ENCODE peak calls at places on chromosomes 2 and 18, in nine cellular contexts. I is CD4-positive, CD25-positive, alpha-beta regulatory T cell; D is neuronal stem cell; J is lower lobe of right lung; B is spleen; Q is BE2C; C is body of pancreas; K is cardiac fibroblast; R is neural progenitor cell. T is an unnamed sample.

GRCh38 chr2:7788736-7789135 is 871.5 kb downstream of the RNF144A start:
- DNase-seq in R (no peak), B (no peak), C (no peak), D (no peak), Q (no peak), K (no peak), J (no peak), I (no peak), T (no peak)

GRCh38 chr18:48481092-48481491 is 57.7 kb upstream of the CTIF start:
- DNase-seq in I (no peak), Q (no peak), B (no peak), C (no peak), K (no peak), J (no peak), D (no peak), R (no peak), T (no peak)

GRCh38 chr2:33372940-33373553 is 103.4 kb upstream of the RASGRP3 start:
- DNase-seq in J (no peak), K (peak; percentile 47), D (peak; percentile 32), I (peak; percentile 27), R (peak; percentile 47), B (no peak), Q (peak; percentile 26), C (peak; percentile 27), T (peak; percentile 12)

GRCh38 chr18:48780151-48781001 is 170.4 kb downstream of the SMAD7 start:
- DNase-seq in K (peak; percentile 50), B (no peak), D (no peak), J (peak; percentile 43), R (no peak), I (no peak), Q (no peak), C (no peak), T (no peak)

GRCh38 chr2:68362069-68362468 is 3.0 kb upstream of the PLEK start:
- DNase-seq in I (peak; percentile 82), J (peak; percentile 88), K (peak; percentile 73), D (peak; percentile 40), B (peak; percentile 94), Q (peak; percentile 76), C (peak; percentile 78), R (peak; percentile 81), T (peak; percentile 79)

GRCh38 chr2:164046040-164046439 is 310.2 kb upstream of the FIGN start:
- DNase-seq in Q (no peak), K (no peak), C (no peak), B (no peak), R (no peak), D (no peak), I (no peak), J (no peak), T (no peak)

GRCh38 chr2:180231015-180231414 is 223.9 kb upstream of the CWC22 start:
- DNase-seq in R (peak; percentile 53), I (no peak), J (no peak), Q (no peak), C (no peak), K (peak; percentile 24), B (no peak), D (peak; percentile 26), T (no peak)

GRCh38 chr2:235909371-235909770 is 258.8 kb downstream of the GBX2 start:
- DNase-seq in I (no peak), B (no peak), C (no peak), J (no peak), K (no peak), Q (no peak), D (no peak), R (no peak), T (no peak)

GRCh38 chr2:177302552-177302951 is 38.0 kb upstream of the NFE2L2 start:
- DNase-seq in D (no peak), R (no peak), J (no peak), C (no peak), B (no peak), Q (no peak), K (no peak), I (no peak), T (no peak)

GRCh38 chr2:217993817-217994459 is 8.9 kb downstream of the TNS1 start:
- DNase-seq in B (peak; percentile 88), K (peak; percentile 51), J (peak; percentile 78), R (peak; percentile 83), I (no peak), C (peak; percentile 85), D (peak; percentile 59), Q (peak; percentile 82), T (no peak)

GRCh38 chr18:29063346-29063745 is 886.4 kb upstream of the CDH2 start:
- DNase-seq in R (no peak), C (no peak), K (no peak), I (no peak), J (no peak), B (no peak), Q (no peak), D (no peak), T (no peak)

GRCh38 chr2:73260338-73260984 is 23.8 kb downstream of the FBXO41 start:
- DNase-seq in K (peak; percentile 70), Q (peak; percentile 54), B (no peak), R (peak; percentile 68), I (no peak), D (no peak), J (peak; percentile 71), C (peak; percentile 67), T (no peak)

GRCh38 chr18:77054606-77055428 is 77.8 kb downstream of the MBP start:
- DNase-seq in B (peak; percentile 97), I (peak; percentile 82), K (peak; percentile 95), D (peak; percentile 31), C (peak; percentile 69), R (peak; percentile 71), J (peak; percentile 92), Q (peak; percentile 75), T (peak; percentile 80)

GRCh38 chr2:10916953-10917352 is 5.2 kb downstream of the KCNF1 start:
- DNase-seq in J (no peak), C (no peak), Q (no peak), B (no peak), R (no peak), K (no peak), I (no peak), D (no peak), T (no peak)

DNA sequence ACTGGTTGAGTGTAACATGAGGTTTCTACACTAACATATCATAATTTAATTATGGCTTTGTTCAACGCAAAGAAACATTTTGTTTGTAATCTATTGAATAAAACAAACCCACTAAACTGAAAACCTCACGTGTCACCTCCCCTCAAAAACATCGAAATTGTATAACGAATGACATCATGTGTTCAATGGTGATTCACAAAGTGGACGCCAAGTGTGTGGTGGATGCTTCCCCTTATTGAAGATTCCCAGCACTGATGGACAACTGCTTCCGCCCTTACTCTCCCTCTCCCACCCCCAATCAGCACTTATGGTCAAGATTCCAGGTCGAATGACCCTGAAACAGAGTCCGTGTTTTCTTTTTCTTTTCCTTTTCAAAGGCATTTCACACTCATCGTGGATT is 383.0 kb upstream of the SMIM21 start:
- DNase-seq in C (no peak), Q (no peak), D (no peak), K (no peak), R (no peak), B (no peak), J (no peak), I (no peak), T (no peak)
- H3K4me3 ChIP-seq in C (no peak overlapping the region), Q (no peak overlapping the region), D (no peak overlapping the region), K (no peak overlapping the region), R (no peak overlapping the region), B (no peak overlapping the region), J (no peak overlapping the region), I (no peak overlapping the region), T (no peak overlapping the region)

GRCh38 chr2:231169475-231169874 is 29.0 kb upstream of the ARMC9 start:
- DNase-seq in I (no peak), C (no peak), J (no peak), Q (no peak), D (no peak), K (no peak), R (no peak), B (no peak), T (no peak)
- H3K4me3 ChIP-seq in I (no peak overlapping the region), C (no peak overlapping the region), J (no peak overlapping the region), Q (no peak overlapping the region), D (no peak overlapping the region), K (no peak overlapping the region), R (no peak overlapping the region), B (no peak overlapping the region), T (no peak overlapping the region)

GRCh38 chr18:12880532-12880892 is 3.5 kb downstream of the PTPN2 start:
- DNase-seq in C (no peak), D (no peak), R (no peak), Q (no peak), J (no peak), K (no peak), B (no peak), I (no peak), T (no peak)

GRCh38 chr18:12882416-12882815 is 1.6 kb downstream of the PTPN2 start:
- DNase-seq in J (no peak), C (no peak), K (no peak), B (no peak), R (no peak), D (no peak), I (no peak), Q (no peak), T (no peak)

GRCh38 chr18:12883684-12884520 is at the start of gene PTPN2:
- DNase-seq in B (peak; percentile 99), I (peak; percentile 93), C (peak; percentile 95), D (peak; percentile 93), Q (peak; percentile 84), J (peak; percentile 97), K (peak; percentile 98), R (peak; percentile 95), T (peak; percentile 95)

GRCh38 chr18:12883003-12883683 is 894 bp downstream of the PTPN2 start:
- DNase-seq in J (no peak), I (no peak), D (no peak), Q (no peak), B (no peak), R (peak; percentile 21), C (no peak), K (no peak), T (no peak)

GRCh38 chr18:12879840-12880531 is 4.1 kb downstream of the PTPN2 start:
- DNase-seq in I (no peak), Q (no peak), C (no peak), R (no peak), K (peak; percentile 26), D (no peak), J (no peak), B (no peak), T (no peak)
- H3K4me3 ChIP-seq in I (peak overlapping the region; percentile 5), Q (no peak overlapping the region), C (no peak overlapping the region), R (no peak overlapping the region), K (no peak overlapping the region), D (no peak overlapping the region), J (no peak overlapping the region), B (peak overlapping the region; percentile 42), T (no peak overlapping the region)

GRCh38 chr2:238865015-238865719 is 17.3 kb downstream of the TWIST2 start:
- DNase-seq in J (no peak), Q (no peak), R (no peak), K (no peak), B (peak; percentile 44), I (no peak), C (no peak), D (no peak), T (no peak)

GRCh38 chr2:238863231-238863630 is 15.3 kb downstream of the TWIST2 start:
- DNase-seq in B (peak; percentile 37), R (no peak), J (no peak), K (no peak), Q (no peak), C (no peak), D (no peak), I (no peak), T (no peak)

GRCh38 chr2:238864207-238865014 is 16.5 kb downstream of the TWIST2 start:
- DNase-seq in I (no peak), J (peak; percentile 87), Q (peak; percentile 51), R (peak; percentile 80), C (peak; percentile 63), D (peak; percentile 69), K (peak; percentile 97), B (peak; percentile 66), T (no peak)

GRCh38 chr2:238862701-238863100 is 14.8 kb downstream of the TWIST2 start:
- DNase-seq in B (no peak), Q (no peak), D (no peak), J (no peak), C (no peak), K (no peak), R (no peak), I (no peak), T (no peak)

GRCh38 chr2:238863749-238864206 is 15.9 kb downstream of the TWIST2 start:
- DNase-seq in D (no peak), B (no peak), I (no peak), Q (no peak), R (no peak), K (no peak), J (no peak), C (no peak), T (no peak)
- H3K4me3 ChIP-seq in D (no peak overlapping the region), B (no peak overlapping the region), I (no peak overlapping the region), Q (no peak overlapping the region), R (no peak overlapping the region), K (no peak overlapping the region), J (no peak overlapping the region), C (no peak overlapping the region), T (no peak overlapping the region)